ENCODE peak calls at places on chromosomes 5 and 9, in eight cellular contexts. Z, P, J, N, V, G, Q and F are unnamed samples.

GRCh38 chr5:168472329-168472728 is 13.9 kb upstream of the RARS1 start:
- DNase-seq in J (no peak), N (no peak), V (no peak), Z (no peak), P (no peak), G (peak), Q (peak), F (no peak)

GRCh38 chr5:128774605-128775004 is 190.7 kb upstream of the SLC27A6 start:
- DNase-seq in Z (no peak), V (no peak), N (no peak), J (no peak), Q (peak), G (no peak), P (no peak), F (no peak)

GRCh38 chr9:77453857-77454647 is 194.1 kb downstream of the GNA14 start:
- DNase-seq in Z (no peak), N (no peak), J (no peak), Q (no peak), P (no peak), G (no peak), V (no peak), F (no peak)

GRCh38 chr5:1747079-1747802 is 52.4 kb downstream of the MRPL36 start:
- DNase-seq in G (no peak), V (peak), Z (no peak), Q (no peak), N (no peak), J (peak), P (no peak), F (no peak)

GRCh38 chr5:55600536-55601208 is 65.9 kb upstream of the PLPP1 start:
- DNase-seq in V (no peak), N (peak), G (peak), Q (peak), P (no peak), Z (no peak), J (no peak), F (peak)

GRCh38 chr5:167945542-167946384 is 345.7 kb upstream of the WWC1 start:
- DNase-seq in Z (no peak), V (no peak), N (no peak), P (no peak), G (peak), Q (peak), J (peak), F (no peak)

GRCh38 chr9:27408523-27408922 is 111.6 kb upstream of the EQTN start:
- DNase-seq in Z (no peak), P (no peak), V (no peak), N (no peak), J (no peak), G (no peak), Q (no peak), F (no peak)

GRCh38 chr5:60178101-60178500 is 284.6 kb upstream of the PDE4D start:
- DNase-seq in Q (no peak), J (no peak), G (no peak), V (no peak), N (no peak), Z (no peak), P (no peak), F (no peak)

GRCh38 chr5:169584998-169585451 is 1.5 kb downstream of the SPDL1 start:
- DNase-seq in N (no peak), G (no peak), Q (no peak), V (no peak), J (no peak), Z (no peak), P (no peak), F (no peak)

GRCh38 chr9:21558079-21558478 is 76.0 kb upstream of the IFNE start:
- DNase-seq in Q (no peak), J (no peak), P (no peak), V (no peak), N (no peak), Z (no peak), G (no peak), F (no peak)

GRCh38 chr5:53201746-53202145 is 92.2 kb upstream of the MOCS2 start:
- DNase-seq in V (no peak), P (no peak), Z (no peak), N (no peak), Q (no peak), G (no peak), J (no peak), F (peak)

GRCh38 chr9:16192403-16193017 is 639.7 kb downstream of the CCDC171 start:
- DNase-seq in J (no peak), Q (peak), Z (no peak), P (no peak), G (no peak), N (no peak), V (no peak), F (no peak)

GRCh38 chr9:97109194-97109811 is 70.4 kb upstream of the CTSV start:
- DNase-seq in Z (peak), J (no peak), G (peak), P (no peak), Q (peak), V (peak), N (peak), F (peak)

GRCh38 chr9:69955536-69956355 is 87.9 kb upstream of the MAMDC2 start:
- DNase-seq in V (no peak), Z (no peak), N (no peak), Q (no peak), P (no peak), G (no peak), J (no peak), F (no peak)

GRCh38 chr9:19701274-19701673 is 87.6 kb downstream of the SLC24A2 start:
- DNase-seq in N (no peak), J (no peak), G (no peak), Q (no peak), V (no peak), P (no peak), Z (no peak), F (no peak)

GRCh38 chr5:180233729-180234128 is 24.7 kb upstream of the RASGEF1C start:
- DNase-seq in V (no peak), G (no peak), J (no peak), P (no peak), Q (no peak), N (no peak), Z (no peak), F (no peak)

GRCh38 chr5:322942-323879 is 1.7 kb downstream of the AHRR start:
- DNase-seq in Q (no peak), P (no peak), N (no peak), Z (no peak), V (no peak), J (peak), G (no peak), F (peak)

GRCh38 chr9:138038244-138038671 is 160.7 kb downstream of the CACNA1B start:
- DNase-seq in N (no peak), G (no peak), P (no peak), J (no peak), Z (no peak), V (no peak), Q (no peak), F (no peak)

GRCh38 chr9:37806271-37806670 is 5.7 kb downstream of the DCAF10 start:
- DNase-seq in G (no peak), N (no peak), V (no peak), J (no peak), Z (no peak), Q (no peak), P (no peak), F (no peak)

GRCh38 chr5:17882760-17883488 is 248.7 kb downstream of the TAF11L14 start:
- DNase-seq in G (no peak), N (peak), J (peak), P (no peak), Q (no peak), Z (no peak), V (peak), F (no peak)

GRCh38 chr9:85858351-85858750 is 82.6 kb upstream of the NAA35 start:
- DNase-seq in Q (no peak), G (no peak), V (no peak), P (no peak), J (no peak), Z (no peak), N (no peak), F (no peak)

GRCh38 chr5:99061711-99062110 is 132.9 kb upstream of the CHD1 start:
- DNase-seq in Q (peak), Z (no peak), J (no peak), P (no peak), N (no peak), G (peak), V (no peak), F (no peak)

GRCh38 chr5:124746916-124747769 is 704 bp upstream of the ZNF608 start:
- DNase-seq in G (no peak), N (peak), V (peak), Q (peak), Z (peak), J (no peak), P (peak), F (peak)

GRCh38 chr5:29543501-29543900 is 1650.0 kb upstream of the CDH6 start:
- DNase-seq in Q (no peak), P (no peak), G (no peak), Z (no peak), V (no peak), J (no peak), N (no peak), F (no peak)

GRCh38 chr5:179880848-179881590 is 22.4 kb upstream of the MRNIP start:
- DNase-seq in Z (no peak), Q (no peak), J (peak), P (no peak), G (no peak), N (no peak), V (no peak), F (no peak)

GRCh38 chr5:39639618-39640078 is 214.9 kb upstream of the DAB2 start:
- DNase-seq in J (no peak), N (no peak), V (no peak), Q (peak), P (no peak), G (peak), Z (no peak), F (no peak)

GRCh38 chr5:151315998-151316597 is 12.5 kb upstream of the SLC36A3 start:
- DNase-seq in Q (peak), Z (peak), G (peak), J (no peak), V (peak), P (peak), N (peak), F (peak)

GRCh38 chr9:16136961-16137360 is 584.1 kb downstream of the CCDC171 start:
- DNase-seq in G (peak), Z (no peak), Q (peak), P (no peak), N (no peak), J (no peak), V (no peak), F (no peak)

GRCh38 chr9:129504404-129504803 is 116.5 kb downstream of the C9orf50 start:
- DNase-seq in Z (no peak), Q (no peak), G (no peak), N (no peak), J (no peak), P (no peak), V (no peak), F (no peak)

GRCh38 chr5:113128082-113128481 is 151.5 kb downstream of the DCP2 start:
- DNase-seq in N (no peak), J (no peak), G (no peak), P (no peak), V (no peak), Z (no peak), Q (no peak), F (no peak)

GRCh38 chr5:124755565-124755964 is 9.1 kb upstream of the ZNF608 start:
- DNase-seq in Z (no peak), N (no peak), V (no peak), J (no peak), G (no peak), Q (peak), P (no peak), F (no peak)

DNA sequence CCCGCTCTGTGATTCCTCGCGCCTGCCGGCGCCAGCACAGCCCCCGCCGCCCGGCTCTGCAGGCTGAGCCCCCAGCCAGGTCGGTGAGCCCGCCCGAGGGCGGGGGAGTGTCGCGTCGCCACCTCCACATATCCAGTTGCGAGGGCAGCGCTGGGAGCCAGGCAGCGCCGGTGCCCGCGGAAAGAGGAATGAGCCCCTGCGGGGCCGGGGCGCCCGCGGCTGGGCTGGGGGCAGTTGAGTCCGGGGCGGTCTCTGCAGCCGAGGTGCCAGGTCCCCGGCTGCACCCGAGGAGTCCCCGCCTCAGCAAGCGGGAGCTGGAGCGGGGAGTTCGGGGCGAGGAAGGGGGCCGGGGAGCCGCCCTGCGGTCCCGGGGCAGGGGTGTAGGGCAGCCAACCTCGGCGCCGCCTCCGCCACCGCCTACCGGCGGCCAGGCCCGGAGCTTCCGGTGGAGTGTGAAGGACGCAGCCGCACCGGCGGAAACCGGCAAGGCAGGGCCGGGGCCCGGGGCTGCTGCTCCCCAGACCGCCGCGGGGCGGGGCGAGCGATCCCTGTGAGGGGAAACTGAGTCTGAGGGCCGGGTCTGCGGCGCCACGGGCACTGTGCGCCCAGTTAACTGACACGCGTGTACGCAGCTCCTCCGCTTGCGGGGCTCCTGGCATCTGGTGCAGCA is 2.3 kb upstream of the TRAF1 start:
- DNase-seq in N (peak), P (peak), V (peak), Z (peak), G (no peak), Q (no peak), J (no peak), F (peak)
- TF ChIP-seq CTCF in N (peak), P (no peak), V (peak), Z (no peak), G (peak), Q (no peak), J (no peak), F (no peak)

DNA sequence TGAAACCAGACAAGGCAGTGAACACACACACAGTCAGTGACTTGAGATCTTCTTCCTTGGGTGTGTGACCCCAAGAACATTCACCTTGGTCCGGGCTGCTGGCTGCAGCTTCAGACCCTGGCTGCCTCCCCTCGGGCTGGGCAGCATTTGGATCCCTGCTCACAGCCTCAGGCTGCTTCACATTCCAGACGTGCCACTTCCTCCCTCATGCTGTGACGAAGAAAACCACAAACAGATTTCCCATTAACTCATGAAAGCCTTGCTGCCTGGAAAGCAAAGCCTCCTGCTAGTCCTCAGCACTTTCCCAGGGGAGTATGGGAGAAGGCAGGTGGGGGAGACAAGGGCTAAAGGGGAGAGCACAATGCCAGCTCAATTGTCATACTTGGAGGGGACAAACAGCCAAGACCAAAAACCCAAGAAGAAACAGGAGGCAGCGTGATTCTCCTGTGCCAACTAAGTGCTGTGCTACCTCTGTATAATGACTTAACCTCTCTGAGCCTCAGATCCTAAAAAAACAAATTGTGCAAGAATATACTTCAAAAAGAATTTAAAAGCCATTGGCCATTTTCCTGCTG is 594.6 kb upstream of the BRINP1 start:
- DNase-seq in N (no peak), Z (no peak), G (peak), P (no peak), V (peak), J (no peak), Q (peak), F (no peak)
- TF ChIP-seq CTCF in N (no peak), Z (no peak), G (no peak), P (no peak), V (no peak), J (no peak), Q (no peak), F (no peak)

GRCh38 chr5:139651863-139652787 is 4.0 kb downstream of the CXXC5 start:
- DNase-seq in G (peak), Q (peak), Z (peak), V (peak), J (no peak), P (peak), N (peak), F (peak)
- TF ChIP-seq CTCF in G (no peak), Q (no peak), Z (no peak), V (no peak), J (no peak), P (no peak), N (peak), F (no peak)

DNA sequence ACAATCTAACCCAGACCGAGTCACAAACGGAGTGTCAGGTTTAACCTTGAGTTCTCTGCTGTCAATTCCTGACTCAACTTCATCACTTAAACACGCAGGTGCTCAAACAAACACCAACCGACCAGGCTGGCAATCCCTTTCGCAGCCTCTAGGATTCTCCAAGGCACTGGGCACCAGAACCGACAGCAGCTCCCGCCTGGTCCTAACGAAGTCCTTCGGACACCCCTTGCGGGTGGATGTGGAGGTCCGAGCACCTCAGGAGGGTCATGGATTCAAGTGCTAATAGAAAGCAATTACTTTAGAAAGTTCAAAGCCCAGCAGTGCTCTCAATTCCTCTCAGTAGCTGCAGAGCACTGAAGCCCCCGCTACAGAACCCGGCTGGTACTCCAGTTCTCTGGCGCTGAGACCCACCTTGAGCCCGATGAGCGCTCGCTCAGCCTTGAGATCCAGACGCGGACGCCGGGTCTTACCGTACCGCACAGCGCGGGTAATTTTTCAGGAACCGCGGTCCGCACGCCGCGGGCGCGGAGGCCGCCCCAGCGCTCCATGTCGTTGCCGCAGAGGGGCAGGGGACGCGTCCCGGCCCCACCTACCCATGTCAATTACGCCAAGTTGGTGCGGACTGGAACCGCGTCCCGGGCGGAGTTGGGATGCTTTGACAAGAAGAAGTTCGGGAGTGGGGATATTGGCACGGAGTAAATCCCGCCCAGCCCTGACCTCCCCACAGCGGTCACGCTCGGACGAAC is 672 bp downstream of the MARCHF3 start:
- DNase-seq in Z (peak), N (peak), Q (peak), G (peak), P (peak), J (peak), V (peak), F (peak)
- TF ChIP-seq CTCF in Z (peak), N (peak), Q (peak), G (peak), P (peak), J (peak), V (peak), F (peak)

GRCh38 chr5:140107312-140108092 is 6.4 kb upstream of the PURA start:
- DNase-seq in N (peak), Z (peak), J (peak), V (peak), Q (peak), P (peak), G (peak), F (peak)
- TF ChIP-seq CTCF in N (peak), Z (peak), J (peak), V (no peak), Q (no peak), P (peak), G (peak), F (peak)

GRCh38 chr9:33267368-33267767 is 2.5 kb downstream of the CHMP5 start:
- DNase-seq in P (no peak), Z (no peak), N (no peak), G (no peak), V (no peak), J (no peak), Q (no peak), F (no peak)

GRCh38 chr9:33263131-33263935 is 1.2 kb downstream of the BAG1 start:
- DNase-seq in G (peak), J (no peak), Q (peak), N (peak), Z (peak), V (no peak), P (peak), F (peak)

GRCh38 chr9:33263936-33264472 is 504 bp downstream of the BAG1 start:
- DNase-seq in Q (peak), N (peak), P (peak), Z (peak), G (no peak), J (peak), V (peak), F (peak)

GRCh38 chr9:33265211-33265885 is 499 bp downstream of the CHMP5 start:
- DNase-seq in J (no peak), G (no peak), P (no peak), V (no peak), Z (no peak), Q (no peak), N (no peak), F (no peak)

GRCh38 chr9:33264473-33265177 is at the start of the genes BAG1 and CHMP5:
- DNase-seq in P (peak), N (peak), G (peak), Q (peak), Z (peak), V (peak), J (peak), F (peak)
- TF ChIP-seq CTCF in P (peak), N (peak), G (peak), Q (peak), Z (no peak), V (peak), J (peak), F (no peak)